ENCODE peak calls at places on chromosomes 1 and 21, in four cellular contexts. C is amniotic stem cell, R is NB4, Z is T1000. K is an unnamed sample.

GRCh38 chr1:94281361-94282142 is 44.2 kb upstream of the ARHGAP29 start:
- DNase-seq in C (no peak), R (no peak), Z (no peak), K (no peak)

GRCh38 chr1:37621326-37621870 is 13.3 kb downstream of the RSPO1 start:
- DNase-seq in C (no peak), R (no peak), Z (no peak), K (no peak)

GRCh38 chr1:174074757-174075156 is 52.6 kb upstream of the RC3H1 start:
- DNase-seq in C (no peak), R (peak), Z (no peak), K (peak)

GRCh38 chr1:75023005-75023404 is 111.2 kb upstream of the LHX8 start:
- DNase-seq in C (no peak), R (no peak), Z (no peak), K (no peak)

GRCh38 chr1:27563407-27564263 is 40.3 kb downstream of the AHDC1 start:
- DNase-seq in C (no peak), R (no peak), Z (no peak), K (peak)

GRCh38 chr1:94324168-94324544 is 86.8 kb upstream of the ARHGAP29 start:
- DNase-seq in C (no peak), R (no peak), Z (no peak), K (no peak)

GRCh38 chr1:236451796-236452373 is 57.8 kb downstream of the EDARADD start:
- DNase-seq in C (no peak), R (peak), Z (no peak), K (no peak)

GRCh38 chr1:51268675-51269033 is 32.6 kb downstream of the RNF11 start:
- DNase-seq in C (no peak), R (no peak), Z (no peak), K (no peak)

GRCh38 chr1:56329970-56330369 is 249.4 kb downstream of the PLPP3 start:
- DNase-seq in C (no peak), R (no peak), Z (no peak), K (no peak)

GRCh38 chr1:12448746-12449177 is 169.2 kb downstream of the DHRS3 start:
- DNase-seq in C (no peak), R (no peak), Z (no peak), K (no peak)

GRCh38 chr1:209882942-209883340 is 55.1 kb upstream of the SYT14 start:
- DNase-seq in C (no peak), R (no peak), Z (no peak), K (peak)

GRCh38 chr1:95685091-95685490 is 451.1 kb downstream of the RWDD3 start:
- DNase-seq in C (no peak), R (no peak), Z (no peak), K (no peak)

GRCh38 chr1:36484099-36484498 is 1.4 kb upstream of the CSF3R start:
- DNase-seq in C (no peak), R (no peak), Z (no peak), K (no peak)

GRCh38 chr1:103514920-103515503 is 10.5 kb upstream of the RNPC3 start:
- DNase-seq in C (no peak), R (peak), Z (no peak), K (peak)

GRCh38 chr1:178869114-178869697 is 1.7 kb downstream of the ANGPTL1 start:
- DNase-seq in C (no peak), R (peak), Z (no peak), K (no peak)

GRCh38 chr1:220012259-220012658 is 34.0 kb downstream of the EPRS1 start:
- DNase-seq in C (peak), R (no peak), Z (no peak), K (no peak)

GRCh38 chr1:63024132-63024531 is 240.2 kb downstream of the ATG4C start:
- DNase-seq in C (no peak), R (no peak), Z (no peak), K (no peak)

GRCh38 chr1:153546371-153546770 is 765 bp upstream of the S100A4 start:
- DNase-seq in C (no peak), R (no peak), Z (no peak), K (no peak)

GRCh38 chr21:36260030-36260787 is 59.8 kb upstream of the MORC3 start:
- DNase-seq in C (peak), R (peak), Z (no peak), K (peak)

GRCh38 chr1:155173478-155174333 is at the start of gene TRIM46:
- DNase-seq in C (peak), R (no peak), Z (no peak), K (peak)

GRCh38 chr1:78236711-78237110 is 190.9 kb downstream of the GIPC2 start:
- DNase-seq in C (no peak), R (no peak), Z (no peak), K (no peak)

GRCh38 chr1:100785399-100786082 is 66.0 kb downstream of the VCAM1 start:
- DNase-seq in C (no peak), R (no peak), Z (no peak), K (no peak)

GRCh38 chr1:65075123-65075976 is 72.7 kb upstream of the AK4 start:
- DNase-seq in C (no peak), R (peak), Z (no peak), K (peak)

GRCh38 chr1:177170756-177171535 is at the start of gene BRINP2:
- DNase-seq in C (no peak), R (no peak), Z (peak), K (peak)

K was measured in cerebellum.